ENCODE peak calls at places on chromosomes 7 and 10, in five cellular contexts. E, M, R, L and C are unnamed samples.

GRCh38 chr7:77697535-77697831 is 1.2 kb downstream of the RSBN1L start:
- DNase-seq in E (no peak), M (no peak), R (peak; percentile 56), L (no peak), C (no peak)

GRCh38 chr10:123559066-123559822 is 106.9 kb upstream of the GPR26 start:
- DNase-seq in E (peak; percentile 71), M (peak; percentile 14), R (peak; percentile 72), L (peak; percentile 55), C (peak; percentile 34)

GRCh38 chr7:107173691-107174406 is 5.0 kb downstream of the HBP1 start:
- DNase-seq in E (no peak), M (no peak), R (no peak), L (no peak), C (no peak)

GRCh38 chr10:70462349-70462984 is 16.1 kb upstream of the PALD1 start:
- DNase-seq in E (peak; percentile 86), M (no peak), R (no peak), L (peak; percentile 38), C (peak; percentile 60)

GRCh38 chr10:11608159-11608966 is 3.1 kb downstream of the USP6NL start:
- DNase-seq in E (no peak), M (no peak), R (no peak), L (peak; percentile 44), C (no peak)

GRCh38 chr10:26555719-26556368 is 117.7 kb downstream of the APBB1IP start:
- DNase-seq in E (peak; percentile 94), M (no peak), R (peak; percentile 91), L (no peak), C (peak; percentile 14)

GRCh38 chr10:84138478-84139125 is 707 bp upstream of the GHITM start:
- DNase-seq in E (no peak), M (no peak), R (no peak), L (no peak), C (no peak)

GRCh38 chr7:19113855-19114590 is 3.4 kb downstream of the TWIST1 start:
- DNase-seq in E (peak; percentile 29), M (no peak), R (peak; percentile 28), L (no peak), C (no peak)

GRCh38 chr7:48246073-48246472 is 74.8 kb downstream of the ABCA13 start:
- DNase-seq in E (no peak), M (no peak), R (peak; percentile 50), L (no peak), C (no peak)

GRCh38 chr10:46556515-46557318 is at the start of gene GPRIN2:
- DNase-seq in E (no peak), M (no peak), R (no peak), L (no peak), C (no peak)

GRCh38 chr10:86449926-86450558 is 71.5 kb downstream of the WAPL start:
- DNase-seq in E (no peak), M (no peak), R (no peak), L (no peak), C (no peak)

GRCh38 chr7:125057974-125058373 is 128.3 kb upstream of the POT1 start:
- DNase-seq in E (no peak), M (no peak), R (no peak), L (no peak), C (no peak)